ENCODE peak calls at places on chromosomes 1 and 21, in eight cellular contexts. W is foreskin fibroblast, D is colonic mucosa, R is bronchial epithelial cell, S is upper lobe of right lung, I is IMR-90, M is Calu3, P is Panc1. T is an unnamed sample.

GRCh38 chr1:185533596-185533995 is 200.6 kb upstream of the HMCN1 start:
- DNase-seq in W (no peak), D (no peak), R (no peak), S (no peak), I (peak), M (no peak), P (no peak), T (no peak)

GRCh38 chr1:11157867-11158266 is 31.3 kb upstream of the ANGPTL7 start:
- DNase-seq in W (peak), D (no peak), R (no peak), S (no peak), I (peak), M (no peak), P (no peak), T (no peak)

GRCh38 chr1:73674945-73675561 is 522.9 kb downstream of the LRRIQ3 start:
- DNase-seq in W (peak), D (no peak), R (peak), S (no peak), I (no peak), M (no peak), P (peak), T (no peak)

GRCh38 chr1:160032165-160032827 is 506 bp upstream of the PIGM start:
- DNase-seq in W (no peak), D (peak), R (peak), S (no peak), I (no peak), M (no peak), P (no peak), T (no peak)

GRCh38 chr21:41973861-41974751 is 20.3 kb upstream of the C2CD2 start:
- DNase-seq in W (no peak), D (peak), R (no peak), S (no peak), I (peak), M (no peak), P (no peak), T (no peak)

GRCh38 chr21:43984905-43985689 is 27.0 kb upstream of the TRAPPC10 start:
- DNase-seq in W (peak), D (no peak), R (no peak), S (no peak), I (peak), M (no peak), P (no peak), T (no peak)

GRCh38 chr21:45388011-45388521 is 16.9 kb upstream of the COL18A1 start:
- DNase-seq in W (no peak), D (no peak), R (no peak), S (peak), I (no peak), M (no peak), P (no peak), T (no peak)

GRCh38 chr1:167819849-167820683 is 93.9 kb downstream of the ADCY10 start:
- DNase-seq in W (peak), D (peak), R (peak), S (peak), I (peak), M (peak), P (no peak), T (no peak)

GRCh38 chr1:161200992-161201827 is 957 bp upstream of the NDUFS2 start:
- DNase-seq in W (peak), D (peak), R (no peak), S (no peak), I (peak), M (no peak), P (no peak), T (no peak)

GRCh38 chr1:19179597-19180271 is 30.3 kb downstream of the UBR4 start:
- DNase-seq in W (peak), D (no peak), R (peak), S (no peak), I (peak), M (no peak), P (peak), T (no peak)

GRCh38 chr1:235892734-235893413 is 26.2 kb upstream of the LYST start:
- DNase-seq in W (no peak), D (no peak), R (no peak), S (no peak), I (no peak), M (no peak), P (no peak), T (no peak)

GRCh38 chr1:165053273-165053835 is 303.2 kb downstream of the LMX1A start:
- DNase-seq in W (no peak), D (no peak), R (peak), S (no peak), I (no peak), M (no peak), P (no peak), T (no peak)

GRCh38 chr1:183543619-183544204 is 46.5 kb downstream of the NCF2 start:
- DNase-seq in W (peak), D (peak), R (peak), S (no peak), I (peak), M (peak), P (peak), T (no peak)

GRCh38 chr1:147389532-147390184 is 147.2 kb downstream of the CHD1L start:
- DNase-seq in W (peak), D (no peak), R (peak), S (no peak), I (peak), M (peak), P (peak), T (no peak)
- TF ChIP-seq CTCF in W (peak), D (peak), R (peak), S (peak), I (peak), M (peak), P (peak), T (peak)

GRCh38 chr1:200037501-200037900 is 10.0 kb downstream of the NR5A2 start:
- DNase-seq in W (no peak), D (no peak), R (no peak), S (no peak), I (no peak), M (no peak), P (no peak), T (no peak)
- TF ChIP-seq CTCF in W (no peak), D (no peak), R (no peak), S (no peak), I (no peak), M (no peak), P (no peak), T (no peak)

GRCh38 chr1:103457856-103458255 is 67.6 kb upstream of the RNPC3 start:
- DNase-seq in W (no peak), D (no peak), R (no peak), S (no peak), I (no peak), M (no peak), P (no peak), T (no peak)

GRCh38 chr1:103459385-103459784 is 66.1 kb upstream of the RNPC3 start:
- DNase-seq in W (peak), D (no peak), R (peak), S (no peak), I (no peak), M (no peak), P (no peak), T (no peak)

GRCh38 chr1:103467100-103467499 is 58.4 kb upstream of the RNPC3 start:
- DNase-seq in W (no peak), D (no peak), R (no peak), S (no peak), I (no peak), M (no peak), P (no peak), T (no peak)

GRCh38 chr1:103460496-103460895 is 65.0 kb upstream of the RNPC3 start:
- DNase-seq in W (peak), D (no peak), R (no peak), S (no peak), I (no peak), M (no peak), P (no peak), T (no peak)

DNA sequence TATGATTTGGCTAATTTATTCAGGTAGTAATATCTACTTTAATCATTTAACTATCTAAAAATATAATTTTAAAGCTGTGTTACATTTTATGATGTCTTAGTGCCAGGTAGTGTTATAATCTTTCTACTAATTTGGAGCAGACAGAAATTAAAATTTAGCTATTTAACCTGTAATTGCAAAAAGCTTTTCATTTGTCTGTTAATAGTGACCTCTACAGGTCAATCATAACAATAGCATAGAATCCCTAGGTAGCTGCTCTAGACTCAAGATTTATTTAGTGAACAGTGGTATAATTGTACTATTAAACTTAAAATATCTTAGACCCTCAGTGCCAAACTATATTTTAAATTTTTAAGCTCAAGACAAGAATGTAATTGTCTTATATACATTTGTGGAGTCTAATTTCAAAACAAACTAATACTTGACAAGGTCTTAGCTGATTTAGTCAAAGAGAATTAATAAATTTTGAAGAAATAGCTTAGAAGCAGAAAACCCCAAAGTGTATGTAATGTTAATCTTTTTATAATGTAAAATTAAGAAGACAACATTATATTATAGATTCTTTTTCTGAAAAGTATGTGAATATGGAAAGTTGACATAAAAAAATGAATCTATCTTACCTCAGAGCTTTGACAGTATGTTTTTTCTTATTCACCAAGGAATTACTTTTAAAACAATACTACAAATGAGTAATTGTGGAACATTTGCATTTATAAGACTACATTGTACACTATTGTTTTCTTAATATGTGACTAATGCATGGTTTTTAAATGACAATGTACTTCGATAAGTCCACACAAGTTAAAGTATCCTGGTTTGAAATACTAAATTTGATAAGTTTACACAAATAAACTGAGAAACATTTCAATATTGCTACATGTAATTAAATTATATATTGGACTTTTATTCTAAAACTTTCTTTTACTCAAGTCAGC is 64.1 kb upstream of the RNPC3 start:
- DNase-seq in W (peak), D (no peak), R (peak), S (no peak), I (peak), M (no peak), P (no peak), T (no peak)
- TF ChIP-seq CTCF in W (peak), D (peak), R (peak), S (peak), I (peak), M (no peak), P (peak), T (peak)

DNA sequence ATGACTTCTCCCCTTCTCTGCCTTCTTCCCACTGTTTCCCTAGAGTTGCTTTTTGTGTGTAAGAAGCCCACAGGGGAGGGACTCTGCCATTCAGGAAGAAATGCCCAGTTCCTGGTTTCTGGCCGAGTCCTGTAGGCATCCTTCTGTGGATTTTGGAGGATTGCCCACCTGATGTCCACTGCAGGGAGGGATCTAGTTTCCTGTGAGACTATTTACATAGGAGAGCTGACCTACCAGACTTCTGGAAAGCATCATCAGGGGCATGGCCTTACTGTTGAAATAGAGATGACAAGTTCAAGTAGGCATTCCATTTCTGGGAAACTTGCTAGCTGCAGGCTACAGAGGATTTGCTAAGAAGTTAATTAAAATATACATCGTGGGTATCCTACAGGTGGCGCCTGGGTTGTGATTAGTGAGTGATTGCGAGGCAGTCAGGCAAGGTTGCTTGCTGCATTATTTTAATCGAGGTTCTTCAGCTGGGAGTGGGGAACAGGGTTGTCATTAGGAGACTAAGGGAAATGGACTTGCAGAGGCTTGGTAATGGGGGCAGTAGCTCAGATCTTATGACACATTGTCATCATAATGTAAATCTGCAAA is 148.7 kb downstream of the HHAT start:
- DNase-seq in W (peak), D (no peak), R (no peak), S (no peak), I (peak), M (no peak), P (no peak), T (no peak)
- TF ChIP-seq CTCF in W (no peak), D (no peak), R (no peak), S (no peak), I (no peak), M (no peak), P (no peak), T (no peak)

GRCh38 chr1:57536749-57537423 is 113.0 kb upstream of the DAB1 start:
- DNase-seq in W (no peak), D (no peak), R (no peak), S (no peak), I (no peak), M (no peak), P (no peak), T (no peak)
- TF ChIP-seq CTCF in W (no peak), D (no peak), R (no peak), S (no peak), I (no peak), M (no peak), P (no peak), T (no peak)

GRCh38 chr1:84715620-84716019 is 25.4 kb upstream of the SSX2IP start:
- DNase-seq in W (no peak), D (no peak), R (no peak), S (no peak), I (no peak), M (no peak), P (no peak), T (no peak)
- TF ChIP-seq CTCF in W (no peak), D (no peak), R (no peak), S (no peak), I (no peak), M (no peak), P (no peak), T (no peak)

GRCh38 chr1:205306929-205307566 is 14.5 kb downstream of the NUAK2 start:
- DNase-seq in W (no peak), D (peak), R (no peak), S (no peak), I (no peak), M (no peak), P (no peak), T (no peak)

GRCh38 chr1:205301842-205302588 is 19.5 kb downstream of the NUAK2 start:
- DNase-seq in W (no peak), D (no peak), R (no peak), S (no peak), I (peak), M (no peak), P (no peak), T (no peak)

GRCh38 chr1:205303247-205303888 is 18.2 kb downstream of the NUAK2 start:
- DNase-seq in W (no peak), D (no peak), R (no peak), S (no peak), I (no peak), M (no peak), P (no peak), T (no peak)

GRCh38 chr1:205304046-205304694 is 17.4 kb downstream of the NUAK2 start:
- DNase-seq in W (no peak), D (no peak), R (no peak), S (no peak), I (no peak), M (no peak), P (no peak), T (no peak)

DNA sequence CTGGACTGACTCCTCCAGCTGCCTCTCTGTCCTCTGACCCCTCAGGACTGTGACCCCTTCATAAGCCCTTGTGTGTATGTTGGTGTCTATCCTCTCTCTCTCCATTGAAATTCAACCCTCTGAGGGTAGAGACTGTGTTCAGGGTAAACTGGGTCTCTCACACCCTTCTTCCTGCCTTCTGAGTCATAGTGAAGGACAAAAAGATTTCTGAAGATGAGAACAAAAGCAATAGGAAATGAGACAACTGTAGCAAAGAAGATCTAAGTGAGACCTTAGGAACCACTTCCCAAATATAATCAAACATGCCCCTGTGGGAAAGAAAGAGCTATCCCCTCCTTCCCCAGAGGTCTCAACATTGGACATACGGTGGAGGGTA is 16.9 kb downstream of the NUAK2 start:
- DNase-seq in W (no peak), D (no peak), R (no peak), S (no peak), I (no peak), M (no peak), P (no peak), T (no peak)
- TF ChIP-seq CTCF in W (no peak), D (no peak), R (no peak), S (no peak), I (no peak), M (no peak), P (no peak), T (no peak)

GRCh38 chr1:201026234-201026633 is 2.7 kb upstream of the KIF21B start:
- DNase-seq in W (no peak), D (no peak), R (no peak), S (no peak), I (peak), M (no peak), P (no peak), T (no peak)

GRCh38 chr1:201023517-201023902 is at the start of gene KIF21B:
- DNase-seq in W (peak), D (peak), R (peak), S (peak), I (no peak), M (peak), P (no peak), T (peak)

GRCh38 chr1:201026746-201027145 is 3.2 kb upstream of the KIF21B start:
- DNase-seq in W (no peak), D (no peak), R (no peak), S (no peak), I (no peak), M (no peak), P (no peak), T (no peak)

GRCh38 chr1:201024251-201024998 is 911 bp upstream of the KIF21B start:
- DNase-seq in W (no peak), D (no peak), R (no peak), S (no peak), I (no peak), M (no peak), P (no peak), T (no peak)

DNA sequence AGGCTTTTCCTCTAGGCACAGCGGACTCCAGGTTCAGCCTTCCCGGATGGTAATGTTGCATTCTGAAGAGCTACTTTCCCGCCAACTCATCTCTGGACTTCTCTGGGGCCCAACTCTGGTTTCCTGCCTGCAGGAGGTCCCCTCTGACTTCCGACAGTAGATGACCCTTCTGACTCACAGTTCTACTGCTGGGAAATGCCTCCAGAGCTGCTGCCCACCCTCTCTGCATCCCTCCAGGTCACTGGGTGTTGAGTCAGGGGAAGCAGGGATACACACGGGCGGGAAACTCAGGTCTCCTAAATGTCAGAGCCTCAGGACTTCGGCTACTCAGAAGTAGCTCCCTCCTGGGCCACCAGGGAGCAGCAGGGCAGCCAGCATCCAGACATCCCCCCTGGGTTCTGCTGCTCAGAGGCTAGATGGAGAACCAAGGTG is 2.1 kb upstream of the KIF21B start:
- DNase-seq in W (no peak), D (no peak), R (no peak), S (no peak), I (peak), M (peak), P (no peak), T (no peak)
- TF ChIP-seq CTCF in W (peak), D (no peak), R (peak), S (peak), I (peak), M (no peak), P (peak), T (no peak)

GRCh38 chr21:36035381-36035791 is 24.9 kb downstream of the SETD4 start:
- DNase-seq in W (no peak), D (no peak), R (no peak), S (no peak), I (no peak), M (no peak), P (no peak), T (no peak)
- TF ChIP-seq CTCF in W (no peak), D (no peak), R (no peak), S (no peak), I (no peak), M (no peak), P (no peak), T (no peak)